ENCODE peak calls at places on chromosome 22, in four cellular contexts. One of them, this sample, is unnamed.

GRCh38 chr22:42271906-42272305 is 1.5 kb upstream of the TCF20 start:
- DNase-seq in suprapubic skin: no peak
- DNase-seq in esophagus squamous epithelium: no peak
- DNase-seq in gastrocnemius medialis: no peak
- DNase-seq in this sample: no peak

GRCh38 chr22:37455896-37456295 is 28.6 kb upstream of the ELFN2 start:
- DNase-seq in suprapubic skin: no peak
- DNase-seq in esophagus squamous epithelium: no peak
- DNase-seq in gastrocnemius medialis: no peak
- DNase-seq in this sample: no peak

GRCh38 chr22:45553333-45554039 is 50.8 kb downstream of the FBLN1 start:
- DNase-seq in suprapubic skin: no peak
- DNase-seq in esophagus squamous epithelium: no peak
- DNase-seq in gastrocnemius medialis: peak; percentile 41
- DNase-seq in this sample: peak; percentile 72

GRCh38 chr22:39308614-39309363 is 10.6 kb downstream of the RPL3 start:
- DNase-seq in suprapubic skin: peak; percentile 88
- DNase-seq in esophagus squamous epithelium: no peak
- DNase-seq in gastrocnemius medialis: peak; percentile 44
- DNase-seq in this sample: peak; percentile 96

GRCh38 chr22:41411021-41411851 is 29.5 kb downstream of the TEF start:
- DNase-seq in suprapubic skin: no peak
- DNase-seq in esophagus squamous epithelium: no peak
- DNase-seq in gastrocnemius medialis: peak; percentile 83
- DNase-seq in this sample: no peak

GRCh38 chr22:24592846-24593809 is at the start of gene LRRC75B:
- DNase-seq in suprapubic skin: peak; percentile 94
- DNase-seq in esophagus squamous epithelium: no peak
- DNase-seq in gastrocnemius medialis: peak; percentile 55
- DNase-seq in this sample: peak; percentile 97

GRCh38 chr22:42444060-42444904 is 12.1 kb upstream of the NFAM1 start:
- DNase-seq in suprapubic skin: peak; percentile 91
- DNase-seq in esophagus squamous epithelium: no peak
- DNase-seq in gastrocnemius medialis: peak; percentile 30
- DNase-seq in this sample: peak; percentile 97

GRCh38 chr22:38312261-38312800 is 4.9 kb downstream of the CSNK1E start:
- DNase-seq in suprapubic skin: no peak
- DNase-seq in esophagus squamous epithelium: no peak
- DNase-seq in gastrocnemius medialis: no peak
- DNase-seq in this sample: no peak

GRCh38 chr22:25786165-25786564 is 44.2 kb downstream of the MYO18B start:
- DNase-seq in suprapubic skin: no peak
- DNase-seq in esophagus squamous epithelium: no peak
- DNase-seq in gastrocnemius medialis: no peak
- DNase-seq in this sample: no peak

DNA sequence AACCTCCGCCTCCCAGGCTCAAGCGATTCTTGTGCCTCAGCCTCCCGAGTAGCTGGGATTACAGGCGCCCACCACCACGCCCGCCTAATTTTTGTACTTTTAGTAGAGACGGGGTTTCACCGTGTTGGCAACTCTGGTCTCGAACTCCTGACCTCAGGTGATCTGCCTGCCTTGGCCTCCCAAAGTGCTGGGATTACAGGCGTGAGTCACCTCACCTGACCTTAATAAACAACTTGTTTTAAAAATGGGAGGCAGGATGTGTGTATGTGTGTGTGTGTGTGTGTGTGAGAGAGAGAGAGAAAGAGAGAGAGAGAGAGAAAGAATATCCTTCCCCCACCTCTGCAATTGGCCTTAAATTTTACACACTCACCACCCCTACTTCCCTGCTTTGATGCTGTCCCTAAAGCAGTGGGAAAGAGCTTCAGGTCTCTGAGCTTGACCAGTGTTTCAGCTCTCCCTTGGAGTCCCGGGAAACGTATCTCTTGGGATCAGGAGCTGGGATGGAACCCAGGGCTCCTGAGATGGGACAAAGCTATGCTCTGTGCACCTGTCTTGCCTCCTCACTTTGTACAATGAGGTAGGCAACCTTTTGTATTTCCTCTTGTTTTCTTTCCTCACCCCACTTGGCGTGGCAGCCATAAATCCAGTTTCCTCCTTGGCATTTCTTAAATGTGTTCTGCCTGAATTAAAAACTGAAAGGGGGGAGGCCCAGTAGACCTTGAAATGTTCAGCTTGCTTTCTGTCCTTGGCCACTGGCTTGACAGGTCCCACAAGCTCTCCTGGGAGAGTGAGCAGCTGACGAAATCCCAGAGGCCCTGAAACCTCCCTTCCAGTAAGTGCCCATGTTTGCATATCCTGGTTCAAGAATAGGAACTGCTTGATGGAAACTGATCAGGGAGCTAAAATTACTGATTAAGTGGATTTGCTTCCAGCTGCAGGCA is 17.8 kb upstream of the XBP1 start:
- DNase-seq in suprapubic skin: no peak
- DNase-seq in esophagus squamous epithelium: no peak
- DNase-seq in gastrocnemius medialis: no peak
- DNase-seq in this sample: no peak
- TF ChIP-seq POLR2A in suprapubic skin: no peak
- TF ChIP-seq POLR2A in esophagus squamous epithelium: no peak
- TF ChIP-seq POLR2A in gastrocnemius medialis: no peak
- TF ChIP-seq POLR2A in this sample: no peak

GRCh38 chr22:50530857-50531545 is 1.2 kb upstream of the TYMP start:
- DNase-seq in suprapubic skin: peak; percentile 94
- DNase-seq in esophagus squamous epithelium: peak; percentile 64
- DNase-seq in gastrocnemius medialis: peak; percentile 64
- DNase-seq in this sample: peak; percentile 98
- H3K4me3 ChIP-seq in suprapubic skin: peak overlapping the region; percentile 81
- H3K4me3 ChIP-seq in esophagus squamous epithelium: peak overlapping the region; percentile 54
- H3K4me3 ChIP-seq in gastrocnemius medialis: peak overlapping the region; percentile 58
- H3K4me3 ChIP-seq in this sample: peak overlapping the region; percentile 61

GRCh38 chr22:48506506-48507145 is 1321.0 kb downstream of the BRD1 start:
- DNase-seq in suprapubic skin: no peak
- DNase-seq in esophagus squamous epithelium: no peak
- DNase-seq in gastrocnemius medialis: no peak
- DNase-seq in this sample: no peak

GRCh38 chr22:48507595-48508350 is 1319.9 kb downstream of the BRD1 start:
- DNase-seq in suprapubic skin: no peak
- DNase-seq in esophagus squamous epithelium: no peak
- DNase-seq in gastrocnemius medialis: no peak
- DNase-seq in this sample: no peak

GRCh38 chr22:48505891-48506290 is 1321.8 kb downstream of the BRD1 start:
- DNase-seq in suprapubic skin: no peak
- DNase-seq in esophagus squamous epithelium: no peak
- DNase-seq in gastrocnemius medialis: no peak
- DNase-seq in this sample: no peak

GRCh38 chr22:48504519-48505140 is 1323.0 kb downstream of the BRD1 start:
- DNase-seq in suprapubic skin: no peak
- DNase-seq in esophagus squamous epithelium: no peak
- DNase-seq in gastrocnemius medialis: no peak
- DNase-seq in this sample: no peak

GRCh38 chr22:48507171-48507570 is 1320.5 kb downstream of the BRD1 start:
- DNase-seq in suprapubic skin: no peak
- DNase-seq in esophagus squamous epithelium: no peak
- DNase-seq in gastrocnemius medialis: no peak
- DNase-seq in this sample: no peak
- TF ChIP-seq CTCF in suprapubic skin: no peak
- TF ChIP-seq CTCF in esophagus squamous epithelium: no peak
- TF ChIP-seq CTCF in gastrocnemius medialis: no peak
- TF ChIP-seq CTCF in this sample: no peak

GRCh38 chr22:50146440-50147228 is 23.9 kb upstream of the PANX2 start:
- DNase-seq in suprapubic skin: peak; percentile 63
- DNase-seq in esophagus squamous epithelium: no peak
- DNase-seq in gastrocnemius medialis: no peak
- DNase-seq in this sample: no peak

GRCh38 chr22:50143096-50143495 is 27.4 kb upstream of the PANX2 start:
- DNase-seq in suprapubic skin: peak; percentile 13
- DNase-seq in esophagus squamous epithelium: no peak
- DNase-seq in gastrocnemius medialis: no peak
- DNase-seq in this sample: no peak

GRCh38 chr22:50144005-50144614 is 26.4 kb upstream of the PANX2 start:
- DNase-seq in suprapubic skin: peak; percentile 33
- DNase-seq in esophagus squamous epithelium: no peak
- DNase-seq in gastrocnemius medialis: no peak
- DNase-seq in this sample: no peak

GRCh38 chr22:50148166-50148500 is 22.4 kb upstream of the PANX2 start:
- DNase-seq in suprapubic skin: peak; percentile 42
- DNase-seq in esophagus squamous epithelium: no peak
- DNase-seq in gastrocnemius medialis: no peak
- DNase-seq in this sample: no peak

DNA sequence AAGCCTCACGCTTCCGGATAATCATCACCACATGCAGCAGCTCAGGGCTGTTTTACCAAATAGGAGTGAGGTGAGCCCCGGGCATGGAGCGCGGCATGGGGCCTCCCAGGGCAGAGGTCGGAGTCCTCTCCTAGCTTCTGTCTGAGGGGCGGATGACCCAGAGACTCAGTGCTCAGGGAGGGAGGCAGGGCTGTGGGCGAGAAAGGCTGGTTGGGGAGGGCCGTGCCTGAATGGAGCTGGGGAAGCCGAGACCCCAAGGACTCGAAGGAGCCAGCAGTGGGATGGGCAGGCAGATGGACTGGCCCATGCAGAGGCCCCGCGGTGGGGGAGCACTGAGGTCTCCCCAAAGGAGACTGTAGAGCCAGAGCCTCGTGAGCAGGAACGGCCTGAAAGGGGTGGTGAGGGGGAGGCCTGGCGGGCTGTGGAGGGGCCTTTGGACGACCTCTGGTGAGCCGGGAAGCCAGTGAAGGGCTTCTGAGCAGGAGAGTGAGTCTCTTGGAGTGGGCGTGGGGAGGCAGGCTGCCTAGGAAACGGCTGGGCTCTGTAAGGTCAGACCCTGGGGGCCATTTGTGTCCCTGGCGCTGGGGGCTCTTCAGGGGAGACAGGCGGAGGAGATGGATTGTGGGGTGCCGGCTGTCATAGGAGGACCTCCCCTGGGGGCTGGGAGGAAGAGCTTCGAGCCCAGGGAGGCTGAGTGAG is 24.6 kb upstream of the PANX2 start:
- DNase-seq in suprapubic skin: peak; percentile 59
- DNase-seq in esophagus squamous epithelium: no peak
- DNase-seq in gastrocnemius medialis: no peak
- DNase-seq in this sample: peak; percentile 81
- TF ChIP-seq POLR2A in suprapubic skin: no peak
- TF ChIP-seq POLR2A in esophagus squamous epithelium: no peak
- TF ChIP-seq POLR2A in gastrocnemius medialis: no peak
- TF ChIP-seq POLR2A in this sample: no peak

GRCh38 chr22:32307617-32308016 is 50.0 kb upstream of the RFPL3 start:
- DNase-seq in suprapubic skin: no peak
- DNase-seq in esophagus squamous epithelium: no peak
- DNase-seq in gastrocnemius medialis: no peak
- DNase-seq in this sample: no peak
- H3K4me3 ChIP-seq in suprapubic skin: no peak overlapping the region
- H3K4me3 ChIP-seq in esophagus squamous epithelium: no peak overlapping the region
- H3K4me3 ChIP-seq in gastrocnemius medialis: no peak overlapping the region
- H3K4me3 ChIP-seq in this sample: no peak overlapping the region

GRCh38 chr22:35308480-35308945 is 8.8 kb downstream of the TOM1 start:
- DNase-seq in suprapubic skin: no peak
- DNase-seq in esophagus squamous epithelium: no peak
- DNase-seq in gastrocnemius medialis: no peak
- DNase-seq in this sample: no peak

GRCh38 chr22:35305525-35306070 is 5.9 kb downstream of the TOM1 start:
- DNase-seq in suprapubic skin: no peak
- DNase-seq in esophagus squamous epithelium: no peak
- DNase-seq in gastrocnemius medialis: peak; percentile 48
- DNase-seq in this sample: no peak

GRCh38 chr22:35306350-35306967 is 6.8 kb downstream of the TOM1 start:
- DNase-seq in suprapubic skin: no peak
- DNase-seq in esophagus squamous epithelium: no peak
- DNase-seq in gastrocnemius medialis: no peak
- DNase-seq in this sample: no peak

GRCh38 chr22:35307892-35308291 is 8.2 kb downstream of the TOM1 start:
- DNase-seq in suprapubic skin: no peak
- DNase-seq in esophagus squamous epithelium: no peak
- DNase-seq in gastrocnemius medialis: no peak
- DNase-seq in this sample: no peak

DNA sequence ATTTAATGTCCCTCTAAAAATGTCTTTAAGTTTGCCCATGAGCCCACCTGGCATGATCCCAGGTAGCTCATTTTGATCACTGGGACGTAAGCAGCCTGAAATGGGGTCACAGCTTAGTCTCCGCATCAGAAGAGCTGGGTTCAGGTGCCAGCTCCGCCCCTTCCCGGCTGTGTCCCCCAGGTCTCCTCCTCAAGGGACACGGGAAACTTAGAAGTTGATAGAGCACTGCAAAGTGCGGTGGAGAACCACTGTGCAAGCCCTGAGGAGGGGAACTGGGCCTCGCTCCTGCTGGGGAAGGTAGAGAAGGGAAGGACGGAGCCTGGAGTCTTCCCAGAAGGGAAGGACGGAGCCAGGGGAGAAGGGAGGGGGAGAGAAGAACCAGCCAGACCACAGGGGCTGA is 7.7 kb downstream of the TOM1 start:
- DNase-seq in suprapubic skin: peak; percentile 52
- DNase-seq in esophagus squamous epithelium: no peak
- DNase-seq in gastrocnemius medialis: no peak
- DNase-seq in this sample: no peak
- TF ChIP-seq CTCF in suprapubic skin: no peak
- TF ChIP-seq CTCF in esophagus squamous epithelium: no peak
- TF ChIP-seq CTCF in gastrocnemius medialis: no peak
- TF ChIP-seq CTCF in this sample: no peak

DNA sequence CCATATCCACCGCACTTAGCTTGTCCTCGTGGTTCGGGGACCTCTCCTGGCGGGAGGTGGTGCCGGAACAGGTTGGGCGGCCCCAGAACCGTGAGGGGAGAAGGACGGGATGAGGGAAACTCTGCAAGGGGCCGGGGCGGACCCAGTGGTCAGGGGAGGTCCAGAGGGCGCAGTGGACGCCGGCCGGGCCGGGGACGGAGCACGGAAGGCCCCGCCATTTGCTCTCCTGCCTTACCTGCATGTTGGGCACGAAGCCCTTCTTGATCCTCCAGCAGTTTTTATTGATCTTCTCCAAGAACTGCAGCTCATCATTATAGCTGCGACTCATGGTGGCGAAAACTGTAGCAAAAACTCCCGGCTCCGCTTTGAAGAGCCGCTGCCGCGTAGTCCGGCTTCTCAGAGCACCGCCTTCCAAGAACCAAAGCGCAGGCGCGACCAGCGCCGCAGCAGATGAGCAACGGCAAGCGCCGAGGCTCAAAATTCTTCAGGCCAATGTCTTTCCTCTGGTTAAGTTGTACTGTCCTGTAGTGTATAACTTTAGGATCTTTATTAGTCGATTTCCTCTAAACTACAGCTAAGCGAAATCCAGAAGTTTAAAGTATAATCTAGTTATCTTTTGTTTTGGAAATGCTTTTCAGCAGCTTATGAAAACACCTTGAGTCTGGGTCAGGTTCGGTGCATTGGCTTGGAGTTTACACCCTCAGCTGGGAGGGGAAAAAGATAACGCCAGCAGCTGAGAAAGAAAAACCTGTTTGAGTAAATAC is at the start of gene RTCB:
- DNase-seq in suprapubic skin: peak; percentile 92
- DNase-seq in esophagus squamous epithelium: peak; percentile 24
- DNase-seq in gastrocnemius medialis: peak; percentile 74
- DNase-seq in this sample: peak; percentile 98
- TF ChIP-seq POLR2A in suprapubic skin: peak; percentile 30
- TF ChIP-seq POLR2A in esophagus squamous epithelium: no peak
- TF ChIP-seq POLR2A in gastrocnemius medialis: peak; percentile 76
- TF ChIP-seq POLR2A in this sample: no peak